ENCODE peak calls at places on chromosome 3, in nine cellular contexts. K, N, O, M, E, X, H, G and P are unnamed samples.
A peak's percentile ranks its signal among the peaks of the same experiment; 100 is the strongest.

GRCh38 chr3:142863965-142864924 is 24.6 kb downstream of the PCOLCE2 start:
- DNase-seq in G (no peak), O (no peak), K (no peak), H (peak; percentile 43), E (no peak), N (no peak), X (peak; percentile 19), M (no peak), P (no peak)

GRCh38 chr3:78846688-78847087 is 921.1 kb downstream of the ROBO1 start:
- DNase-seq in N (peak; percentile 88), E (no peak), K (no peak), M (no peak), X (no peak), G (peak; percentile 70), O (no peak), H (peak; percentile 71), P (no peak)

GRCh38 chr3:24598691-24599090 is 104.0 kb upstream of the THRB start:
- DNase-seq in K (no peak), O (no peak), X (peak; percentile 27), N (no peak), E (no peak), M (no peak), G (no peak), H (peak; percentile 61), P (no peak)

GRCh38 chr3:8490079-8490552 is 11.5 kb upstream of the LMCD1 start:
- DNase-seq in O (no peak), H (peak; percentile 87), K (no peak), X (no peak), N (peak; percentile 85), G (peak; percentile 65), E (no peak), M (no peak), P (no peak)

GRCh38 chr3:12194209-12194608 is 35.5 kb upstream of the TIMP4 start:
- DNase-seq in K (no peak), G (peak; percentile 69), H (peak; percentile 92), N (peak; percentile 93), O (no peak), M (no peak), E (no peak), X (peak; percentile 55), P (no peak)

GRCh38 chr3:169594402-169594801 is 69.1 kb downstream of the MECOM start:
- DNase-seq in X (no peak), K (no peak), E (no peak), N (no peak), H (no peak), G (no peak), O (no peak), M (no peak), P (no peak)

GRCh38 chr3:152455989-152456388 is 187.3 kb downstream of the MBNL1 start:
- DNase-seq in N (no peak), M (no peak), X (no peak), G (no peak), E (no peak), H (no peak), O (no peak), K (no peak), P (no peak)

GRCh38 chr3:46252980-46253379 is 10.7 kb downstream of the CCR3 start:
- DNase-seq in K (no peak), X (no peak), N (no peak), G (no peak), H (no peak), E (no peak), M (no peak), O (no peak), P (no peak)